ENCODE peak calls at places on chromosome 3, in four cellular contexts. C is EL, O is RPMI8226, M is GM04504. J is an unnamed sample.

GRCh38 chr3:122767690-122768372 is 25.8 kb downstream of the HSPBAP1 start:
- DNase-seq in C (no peak), O (no peak), M (no peak), J (no peak)

GRCh38 chr3:185645596-185646381 is 59.7 kb downstream of the SENP2 start:
- DNase-seq in C (no peak), O (no peak), M (no peak), J (no peak)

GRCh38 chr3:158837232-158837631 is 35.4 kb downstream of the MFSD1 start:
- DNase-seq in C (no peak), O (no peak), M (no peak), J (no peak)

GRCh38 chr3:38603731-38604131 is 45.8 kb downstream of the SCN5A start:
- DNase-seq in C (no peak), O (no peak), M (no peak), J (no peak)

GRCh38 chr3:128577711-128578110 is 72.9 kb downstream of the RPN1 start:
- DNase-seq in C (no peak), O (no peak), M (no peak), J (no peak)

GRCh38 chr3:61663728-61664492 is 102.5 kb downstream of the PTPRG start:
- DNase-seq in C (peak), O (no peak), M (peak), J (peak)

GRCh38 chr3:85808750-85809149 is 850.0 kb downstream of the CADM2 start:
- DNase-seq in C (no peak), O (no peak), M (no peak), J (no peak)

GRCh38 chr3:133831966-133832801 is 26.6 kb downstream of the SRPRB start:
- DNase-seq in C (no peak), O (peak), M (no peak), J (no peak)

GRCh38 chr3:127735767-127736693 is 63.3 kb downstream of the ABTB1 start:
- DNase-seq in C (peak), O (peak), M (peak), J (peak)

GRCh38 chr3:58349792-58350626 is 17.3 kb downstream of the PXK start:
- DNase-seq in C (no peak), O (no peak), M (no peak), J (no peak)

GRCh38 chr3:73259841-73260240 is 198.4 kb downstream of the EBLN2 start:
- DNase-seq in C (no peak), O (no peak), M (no peak), J (no peak)

GRCh38 chr3:25910997-25911396 is 121.1 kb downstream of the OXSM start:
- DNase-seq in C (peak), O (peak), M (no peak), J (peak)

GRCh38 chr3:138945646-138946553 is 1.0 kb downstream of the FOXL2 start:
- DNase-seq in C (peak), O (peak), M (peak), J (peak)

GRCh38 chr3:120708408-120708807 is 26.4 kb upstream of the HGD start:
- DNase-seq in C (no peak), O (no peak), M (no peak), J (no peak)

GRCh38 chr3:10912784-10913183 is 79.8 kb upstream of the SLC6A1 start:
- DNase-seq in C (no peak), O (no peak), M (no peak), J (no peak)

GRCh38 chr3:61522064-61522463 is 39.3 kb upstream of the PTPRG start:
- DNase-seq in C (no peak), O (no peak), M (no peak), J (no peak)

GRCh38 chr3:94619643-94620042 is 556.8 kb downstream of the NSUN3 start:
- DNase-seq in C (no peak), O (no peak), M (no peak), J (no peak)

GRCh38 chr3:127149621-127150310 is 43.2 kb upstream of the PRR23E start:
- DNase-seq in C (no peak), O (no peak), M (no peak), J (no peak)

GRCh38 chr3:194091141-194091540 is 44.8 kb upstream of the HES1 start:
- DNase-seq in C (peak), O (no peak), M (peak), J (peak)

GRCh38 chr3:68892297-68892696 is 40.0 kb downstream of the TAFA4 start:
- DNase-seq in C (no peak), O (no peak), M (no peak), J (no peak)

GRCh38 chr3:50177346-50177745 is 14.1 kb upstream of the GNAT1 start:
- DNase-seq in C (no peak), O (peak), M (no peak), J (peak)

GRCh38 chr3:58874248-58874741 is 175.5 kb downstream of the CFAP20DC start:
- DNase-seq in C (peak), O (no peak), M (no peak), J (peak)

GRCh38 chr3:98732239-98733054 is 30.7 kb upstream of the ST3GAL6 start:
- DNase-seq in C (peak), O (peak), M (no peak), J (peak)

GRCh38 chr3:138328341-138328740 is 1.3 kb downstream of the NME9 start:
- DNase-seq in C (no peak), O (no peak), M (no peak), J (peak)

GRCh38 chr3:66017084-66017990 is 21.4 kb downstream of the MAGI1 start:
- DNase-seq in C (no peak), O (no peak), M (no peak), J (no peak)

GRCh38 chr3:177905895-177906511 is 630.2 kb upstream of the KCNMB2 start:
- DNase-seq in C (peak), O (no peak), M (peak), J (peak)

GRCh38 chr3:168071535-168071934 is 24.2 kb downstream of the GOLIM4 start:
- DNase-seq in C (peak), O (no peak), M (peak), J (peak)

GRCh38 chr3:55903680-55904079 is 416.6 kb upstream of the WNT5A start:
- DNase-seq in C (no peak), O (no peak), M (no peak), J (no peak)

GRCh38 chr3:11634974-11635612 is 8.6 kb downstream of the VGLL4 start:
- DNase-seq in C (no peak), O (no peak), M (no peak), J (no peak)

GRCh38 chr3:127590282-127590592 is 296 bp downstream of the TPRA1 start:
- DNase-seq in C (no peak), O (no peak), M (no peak), J (no peak)

GRCh38 chr3:65787340-65787739 is 251.4 kb downstream of the MAGI1 start:
- DNase-seq in C (no peak), O (no peak), M (no peak), J (no peak)

GRCh38 chr3:134388748-134389485 is 14.7 kb upstream of the AMOTL2 start:
- DNase-seq in C (no peak), O (no peak), M (no peak), J (no peak)

GRCh38 chr3:129596194-129597086 is 10.0 kb downstream of the PLXND1 start:
- DNase-seq in C (peak), O (no peak), M (peak), J (peak)

GRCh38 chr3:16132926-16133325 is 41.6 kb upstream of the GALNT15 start:
- DNase-seq in C (no peak), O (no peak), M (peak), J (peak)

GRCh38 chr3:53156368-53156834 is 4.6 kb upstream of the PRKCD start:
- DNase-seq in C (no peak), O (no peak), M (no peak), J (no peak)

GRCh38 chr3:67635257-67635656 is 19.2 kb downstream of the SUCLG2 start:
- DNase-seq in C (peak), O (no peak), M (no peak), J (peak)

GRCh38 chr3:151425640-151426336 is 35.1 kb downstream of the IGSF10 start:
- DNase-seq in C (peak), O (no peak), M (no peak), J (no peak)

GRCh38 chr3:149095487-149095886 is 9.2 kb upstream of the HLTF start:
- DNase-seq in C (no peak), O (no peak), M (no peak), J (no peak)